ENCODE peak calls at places on chromosome 15, in eight cellular contexts. R is astrocyte of the spinal cord; W is HL-60; O is dorsolateral prefrontal cortex; Y is CD8-positive, alpha-beta T cell; D is Calu3; X is psoas muscle; J is A549. A is an unnamed sample.
A peak's percentile ranks its signal among the peaks of the same experiment; 100 is the strongest.

GRCh38 chr15:55586808-55587207 is 1.3 kb downstream of the PYGO1 start:
- DNase-seq in X (no peak), D (no peak), W (no peak), J (peak; percentile 9), O (no peak), R (peak; percentile 15), Y (no peak), A (no peak)

GRCh38 chr15:90362936-90363212 is 10.8 kb downstream of the ZNF774 start:
- DNase-seq in Y (no peak), X (no peak), W (no peak), R (peak; percentile 83), J (no peak), O (no peak), D (no peak), A (no peak)

GRCh38 chr15:78203346-78204225 is 30.8 kb downstream of the ACSBG1 start:
- DNase-seq in X (peak; percentile 73), O (peak; percentile 55), J (no peak), Y (peak; percentile 31), D (no peak), R (no peak), W (no peak), A (no peak)

GRCh38 chr15:101054991-101055390 is 135.8 kb downstream of the LRRK1 start:
- DNase-seq in D (no peak), W (no peak), X (no peak), Y (peak; percentile 41), R (no peak), J (no peak), O (no peak), A (no peak)

GRCh38 chr15:58295637-58296036 is 136.2 kb upstream of the LIPC start:
- DNase-seq in O (no peak), Y (no peak), R (no peak), W (no peak), D (no peak), X (no peak), J (no peak), A (no peak)

GRCh38 chr15:35669457-35670045 is 123.6 kb upstream of the DPH6 start:
- DNase-seq in D (no peak), J (no peak), W (no peak), Y (no peak), O (no peak), R (no peak), X (no peak), A (no peak)

GRCh38 chr15:47990821-47991220 is 130.0 kb upstream of the SLC24A5 start:
- DNase-seq in J (no peak), R (no peak), D (no peak), Y (no peak), W (no peak), X (no peak), O (no peak), A (no peak)

GRCh38 chr15:76730262-76730661 is 174.9 kb downstream of the SCAPER start:
- DNase-seq in X (no peak), Y (no peak), D (no peak), R (peak; percentile 4), O (no peak), W (no peak), J (no peak), A (no peak)

GRCh38 chr15:94582368-94582767 is 351.0 kb downstream of the MCTP2 start:
- DNase-seq in D (peak; percentile 13), Y (no peak), J (peak; percentile 29), O (no peak), X (no peak), W (peak; percentile 37), R (no peak), A (no peak)

DNA sequence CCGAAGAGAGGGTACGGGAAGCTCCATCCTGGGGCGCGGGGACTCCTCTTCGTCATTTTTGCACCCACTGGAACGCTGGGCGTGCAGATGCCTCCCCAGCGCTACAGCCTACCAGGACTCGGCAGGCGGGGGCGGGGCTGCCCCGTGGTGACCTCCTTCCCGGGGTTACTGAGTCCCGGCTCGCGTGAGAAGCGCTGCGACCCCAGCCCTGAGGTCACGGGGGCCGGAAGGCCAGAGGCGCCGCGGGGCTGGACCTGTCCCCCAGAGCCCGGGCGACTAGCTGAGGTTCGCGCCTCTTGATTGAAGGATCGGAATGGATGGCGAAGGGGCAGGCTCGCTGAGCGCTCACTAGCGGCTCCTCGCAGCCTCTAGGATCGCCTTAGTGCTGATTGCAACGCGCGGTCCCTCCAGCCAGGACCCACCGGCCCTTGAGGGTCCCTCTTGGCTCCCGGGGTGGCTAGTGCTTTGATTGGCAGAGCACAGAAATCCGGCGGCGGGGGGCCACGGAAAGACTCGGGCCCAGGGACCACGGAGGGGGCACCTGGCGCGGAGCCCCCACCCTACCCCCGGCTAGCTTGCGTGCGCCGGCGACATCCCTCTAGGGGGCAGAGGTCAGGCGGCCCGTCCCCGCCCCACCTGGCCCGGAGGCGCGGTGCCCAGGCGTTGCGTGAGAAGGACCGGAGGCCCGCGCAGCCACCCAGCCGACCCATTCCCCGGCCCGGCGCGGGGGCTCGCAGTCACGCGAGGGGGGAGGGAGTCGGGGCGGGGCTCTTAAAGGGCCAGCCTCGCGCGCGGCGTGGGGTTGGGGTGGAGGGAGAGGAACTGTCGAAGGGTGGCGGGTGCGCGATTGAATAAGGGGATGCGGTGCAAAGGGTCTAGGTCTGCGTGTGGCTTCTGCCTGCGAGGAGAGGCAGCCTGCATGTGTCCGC is 781 bp upstream of the CYP1A1 start:
- DNase-seq in W (peak; percentile 11), R (no peak), Y (peak; percentile 64), O (peak; percentile 31), D (peak; percentile 62), X (peak; percentile 70), J (peak; percentile 13), A (peak; percentile 53)
- TF ChIP-seq CTCF in W (no peak), R (no peak), Y (peak; percentile 25), O (no peak), D (no peak), X (no peak), J (no peak), A (no peak)

GRCh38 chr15:60592386-60593339 is 113.7 kb upstream of the ICE2 start:
- DNase-seq in Y (peak; percentile 91), O (peak; percentile 91), W (peak; percentile 21), X (peak; percentile 94), R (peak; percentile 54), D (peak; percentile 84), J (peak; percentile 40), A (no peak)
- TF ChIP-seq CTCF in Y (no peak), O (no peak), W (no peak), X (peak; percentile 25), R (no peak), D (no peak), J (no peak), A (peak; percentile 19)

GRCh38 chr15:40038654-40039543 is at the start of gene SRP14:
- DNase-seq in D (peak; percentile 81), W (peak; percentile 93), J (peak; percentile 87), O (peak; percentile 94), X (peak; percentile 98), Y (peak; percentile 94), R (peak; percentile 94), A (peak; percentile 88)
- TF ChIP-seq CTCF in D (no peak), W (no peak), J (no peak), O (peak; percentile 42), X (no peak), Y (no peak), R (no peak), A (no peak)

DNA sequence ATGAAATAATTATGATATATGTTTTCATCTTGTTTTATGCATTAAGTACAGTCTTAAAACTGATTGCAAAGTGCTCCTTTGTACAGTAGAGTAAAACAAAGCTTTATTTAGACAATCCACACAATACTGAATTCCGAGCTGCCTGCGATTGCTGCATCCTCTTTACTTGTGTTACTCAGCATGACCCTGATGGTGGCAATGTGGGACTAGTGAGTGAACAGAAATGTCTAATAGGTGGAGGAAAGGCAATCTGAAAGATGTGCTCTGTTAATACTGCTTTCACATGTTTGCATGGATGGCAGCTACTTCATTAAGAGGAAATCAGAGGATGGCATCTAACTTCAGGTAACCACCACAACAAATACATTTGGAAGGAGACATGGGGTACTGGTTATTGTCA is 930.4 kb upstream of the SEMA6D start:
- DNase-seq in X (no peak), Y (no peak), D (no peak), J (no peak), W (no peak), O (no peak), R (no peak), A (no peak)
- TF ChIP-seq CTCF in X (no peak), Y (no peak), D (no peak), J (no peak), W (no peak), O (no peak), R (no peak), A (peak; percentile 40)

GRCh38 chr15:79341361-79341760 is 30.4 kb downstream of the TMED3 start:
- DNase-seq in Y (no peak), X (no peak), O (peak; percentile 30), W (no peak), R (no peak), D (no peak), J (no peak), A (no peak)

GRCh38 chr15:79339588-79340314 is 28.8 kb downstream of the TMED3 start:
- DNase-seq in D (no peak), W (peak; percentile 23), X (no peak), J (peak; percentile 57), R (peak; percentile 68), Y (no peak), O (no peak), A (no peak)

GRCh38 chr15:79337591-79337990 is 26.7 kb downstream of the TMED3 start:
- DNase-seq in X (no peak), W (no peak), D (no peak), O (no peak), J (no peak), R (no peak), Y (no peak), A (no peak)

GRCh38 chr15:79340315-79340602 is 29.3 kb downstream of the TMED3 start:
- DNase-seq in X (no peak), R (no peak), J (no peak), O (no peak), W (no peak), D (no peak), Y (no peak), A (no peak)
- TF ChIP-seq CTCF in X (no peak), R (no peak), J (no peak), O (no peak), W (no peak), D (no peak), Y (no peak), A (no peak)

DNA sequence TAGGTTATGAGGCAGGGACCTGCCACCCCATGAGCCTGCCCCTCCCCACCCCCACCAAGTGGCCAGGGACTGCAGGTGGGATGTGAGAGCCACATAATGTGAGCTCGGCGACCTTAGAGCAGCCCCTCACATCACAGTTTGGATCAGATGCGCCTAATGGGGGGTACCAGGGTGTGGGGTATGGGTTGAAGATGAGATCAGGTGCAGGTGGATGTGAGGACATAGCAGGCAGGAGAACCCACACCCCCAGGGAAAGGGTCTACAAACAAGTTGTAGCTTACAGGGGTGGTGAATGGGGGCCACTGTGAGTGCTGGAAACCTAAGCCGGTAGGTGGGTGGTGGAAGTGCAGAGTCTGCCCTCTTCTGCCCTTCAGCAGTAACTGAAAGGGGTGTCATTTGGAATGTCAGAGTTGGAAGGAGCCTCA is 94.0 kb downstream of the CORO2B start:
- DNase-seq in Y (no peak), X (no peak), D (no peak), J (peak; percentile 29), W (no peak), R (peak; percentile 23), O (no peak), A (no peak)
- TF ChIP-seq CTCF in Y (no peak), X (no peak), D (peak; percentile 21), J (peak; percentile 28), W (no peak), R (peak; percentile 51), O (peak; percentile 35), A (peak; percentile 44)

A was measured in D721Med.